ENCODE peak calls at places on chromosomes 11 and 22, in five cellular contexts. U, N, R, V and A are unnamed samples.

GRCh38 chr22:47038206-47038835 is 275.9 kb downstream of the TBC1D22A start:
- DNase-seq in U (peak; percentile 48), N (no peak), V (no peak), R (no peak), A (no peak)

GRCh38 chr22:49666146-49666809 is 161.4 kb downstream of the BRD1 start:
- DNase-seq in N (no peak), U (peak; percentile 21), R (no peak), V (no peak), A (no peak)

GRCh38 chr11:35579557-35580396 is 38.5 kb upstream of the FJX1 start:
- DNase-seq in R (peak; percentile 77), V (peak; percentile 93), U (no peak), N (no peak), A (peak; percentile 7)

GRCh38 chr11:34641981-34642380 is 21.1 kb downstream of the EHF start:
- DNase-seq in R (no peak), U (no peak), V (no peak), N (no peak), A (no peak)

GRCh38 chr22:47022075-47022473 is 259.6 kb downstream of the TBC1D22A start:
- DNase-seq in V (no peak), R (no peak), U (peak; percentile 20), N (no peak), A (no peak)

GRCh38 chr11:17347676-17348075 is 3.9 kb upstream of the NCR3LG1 start:
- DNase-seq in N (no peak), R (no peak), U (no peak), V (no peak), A (no peak)

GRCh38 chr11:81705283-81705682 is 1028.4 kb downstream of the FAM181B start:
- DNase-seq in R (no peak), V (no peak), U (no peak), N (no peak), A (no peak)

GRCh38 chr11:118310781-118311485 is 6.4 kb downstream of the CD3E start:
- DNase-seq in U (no peak), V (no peak), R (no peak), N (no peak), A (no peak)

GRCh38 chr11:803770-804598 is 1.0 kb downstream of the PIDD1 start:
- DNase-seq in R (no peak), N (no peak), V (no peak), U (no peak), A (no peak)

GRCh38 chr11:135027461-135027860 is 615.4 kb upstream of the B3GAT1 start:
- DNase-seq in U (no peak), N (peak; percentile 1), R (peak; percentile 42), V (peak; percentile 55), A (peak; percentile 15)

GRCh38 chr11:125401235-125401634 is 94.8 kb downstream of the FEZ1 start:
- DNase-seq in V (no peak), U (no peak), N (no peak), R (no peak), A (no peak)

GRCh38 chr11:66188580-66188979 is 79.9 kb upstream of the RAB1B start:
- DNase-seq in R (peak; percentile 68), V (peak; percentile 70), U (no peak), N (no peak), A (no peak)

GRCh38 chr22:40410272-40410671 is 39.9 kb downstream of the SGSM3 start:
- DNase-seq in R (no peak), N (no peak), V (no peak), U (peak; percentile 42), A (no peak)

GRCh38 chr11:42625757-42626156 is 686.0 kb upstream of the API5 start:
- DNase-seq in U (no peak), V (no peak), R (no peak), N (no peak), A (no peak)

GRCh38 chr11:65498977-65499712 is at the start of gene MALAT1:
- DNase-seq in V (peak; percentile 98), U (peak; percentile 93), N (no peak), R (peak; percentile 91), A (no peak)

GRCh38 chr22:30178180-30179126 is 68.1 kb downstream of the LIF start:
- DNase-seq in R (no peak), V (no peak), U (no peak), N (no peak), A (no peak)

GRCh38 chr22:49739138-49739537 is 88.5 kb downstream of the BRD1 start:
- DNase-seq in R (no peak), V (no peak), N (no peak), U (no peak), A (no peak)

GRCh38 chr11:5488798-5489399 is 414 bp downstream of the OR52D1 start:
- DNase-seq in R (no peak), V (no peak), U (no peak), N (no peak), A (no peak)

GRCh38 chr22:46073683-46074504 is 76.4 kb upstream of the PPARA start:
- DNase-seq in R (no peak), N (no peak), U (peak; percentile 73), V (peak; percentile 59), A (no peak)

GRCh38 chr11:44811841-44812448 is 85.2 kb downstream of the TSPAN18 start:
- DNase-seq in N (no peak), U (peak; percentile 18), R (no peak), V (no peak), A (no peak)

GRCh38 chr22:36329217-36330078 is 58.3 kb downstream of the MYH9 start:
- DNase-seq in U (no peak), R (peak; percentile 92), N (peak; percentile 97), V (peak; percentile 96), A (peak; percentile 94)

GRCh38 chr11:65859812-65860277 is 388 bp upstream of the MUS81 start:
- DNase-seq in V (no peak), N (no peak), U (no peak), R (no peak), A (no peak)

GRCh38 chr22:30280495-30280894 is 8.8 kb downstream of the CASTOR1 start:
- DNase-seq in N (no peak), R (peak; percentile 33), V (no peak), U (no peak), A (no peak)

GRCh38 chr11:126992804-126993111 is 7.8 kb downstream of the KIRREL3 start:
- DNase-seq in N (no peak), V (peak; percentile 53), U (no peak), R (peak; percentile 68), A (peak; percentile 75)

GRCh38 chr22:46149998-46150549 is at the start of gene PPARA:
- DNase-seq in R (no peak), U (peak; percentile 96), V (peak; percentile 89), N (no peak), A (no peak)

GRCh38 chr11:47724041-47724729 is 9.0 kb upstream of the AGBL2 start:
- DNase-seq in V (peak; percentile 89), U (no peak), R (peak; percentile 87), N (no peak), A (no peak)

GRCh38 chr22:35792501-35792900 is 74.8 kb downstream of the APOL5 start:
- DNase-seq in N (no peak), V (no peak), R (no peak), U (no peak), A (no peak)

GRCh38 chr22:46512683-46513082 is 24.7 kb downstream of the CELSR1 start:
- DNase-seq in V (no peak), U (no peak), R (no peak), N (no peak), A (no peak)

GRCh38 chr22:47213571-47214230 is 451.3 kb downstream of the TBC1D22A start:
- DNase-seq in N (no peak), U (no peak), V (peak; percentile 16), R (no peak), A (no peak)

GRCh38 chr11:123235117-123235686 is 40.2 kb upstream of the CLMP start:
- DNase-seq in N (no peak), U (no peak), V (peak; percentile 66), R (no peak), A (no peak)
- TF ChIP-seq CTCF in N (peak; percentile 70), U (peak; percentile 47), V (peak; percentile 79), R (peak; percentile 69), A (peak; percentile 65)

GRCh38 chr11:61107888-61108287 is 5.6 kb downstream of the CD5 start:
- DNase-seq in U (no peak), V (no peak), R (no peak), N (no peak), A (no peak)
- H3K4me3 ChIP-seq in U (no peak overlapping the region), V (no peak overlapping the region), R (no peak overlapping the region), N (no peak overlapping the region), A (no peak overlapping the region)

GRCh38 chr22:21067901-21068680 is 22.3 kb downstream of the LRRC74B start:
- DNase-seq in V (no peak), N (no peak), R (no peak), U (no peak), A (no peak)

GRCh38 chr22:21069375-21069774 is 23.6 kb downstream of the LRRC74B start:
- DNase-seq in R (no peak), V (no peak), U (no peak), N (no peak), A (no peak)

GRCh38 chr22:21067075-21067900 is 21.5 kb downstream of the LRRC74B start:
- DNase-seq in V (no peak), U (no peak), N (no peak), R (no peak), A (no peak)

GRCh38 chr22:21068681-21069276 is 23.0 kb downstream of the LRRC74B start:
- DNase-seq in N (no peak), U (no peak), R (no peak), V (no peak), A (no peak)

GRCh38 chr22:21064917-21065864 is 19.4 kb downstream of the LRRC74B start:
- DNase-seq in N (no peak), R (no peak), V (no peak), U (no peak), A (no peak)
- TF ChIP-seq CTCF in N (no peak), R (no peak), V (no peak), U (no peak), A (no peak)

DNA sequence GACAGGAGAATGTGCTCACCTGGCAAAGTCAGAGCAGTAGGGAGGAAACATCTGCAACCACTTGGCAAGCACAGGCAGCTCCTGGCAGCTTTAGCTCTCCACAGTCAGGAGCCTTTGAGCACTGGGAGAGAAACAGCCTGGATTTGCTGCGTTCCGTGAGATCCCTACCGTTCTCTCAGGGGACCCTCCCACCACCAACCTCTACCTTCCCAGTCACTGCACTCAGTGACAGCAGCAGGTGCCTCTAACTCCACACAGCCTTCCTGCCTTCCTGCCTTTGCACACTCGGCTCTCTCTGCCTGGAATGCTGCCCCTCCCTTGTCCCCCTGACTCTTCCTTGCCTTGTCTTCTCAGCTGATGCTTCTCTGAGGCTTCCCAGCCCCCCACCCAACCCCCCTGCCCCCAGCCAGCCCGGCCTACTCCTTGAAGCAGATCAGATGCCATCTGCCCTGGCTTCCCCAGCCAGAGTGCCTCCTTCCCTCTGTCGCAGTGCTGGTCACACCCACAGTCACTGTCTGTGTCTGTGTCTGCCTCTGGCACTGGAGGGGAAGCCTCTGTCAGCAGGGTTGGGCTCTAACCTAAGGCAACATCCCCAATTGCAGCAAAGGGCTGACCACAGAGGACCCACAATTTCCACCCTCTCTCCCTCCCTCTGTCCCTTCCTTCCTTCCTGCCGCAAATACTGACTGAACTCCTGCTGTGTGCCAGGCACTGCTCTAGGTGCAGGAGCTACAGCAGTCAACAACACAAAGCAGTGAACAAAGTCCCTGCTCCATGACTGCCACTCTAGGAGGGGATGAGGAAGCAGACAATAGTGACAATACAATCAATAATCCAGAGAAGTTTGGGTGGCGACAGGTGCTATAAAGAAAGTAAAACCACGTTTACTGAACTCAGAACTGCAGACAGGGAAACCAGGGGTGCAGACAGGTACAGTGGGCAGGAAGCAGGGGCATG is 14.8 kb upstream of the TSKU start:
- DNase-seq in N (no peak), V (peak; percentile 34), R (no peak), U (peak; percentile 80), A (no peak)
- H3K4me3 ChIP-seq in N (no peak overlapping the region), V (no peak overlapping the region), R (no peak overlapping the region), U (peak overlapping the region; percentile 28), A (no peak overlapping the region)

GRCh38 chr11:115624065-115624464 is 119.8 kb upstream of the CADM1 start:
- DNase-seq in N (no peak), U (no peak), V (no peak), R (no peak), A (no peak)
- TF ChIP-seq CTCF in N (peak; percentile 23), U (no peak), V (no peak), R (peak; percentile 18), A (peak; percentile 38)